ENCODE peak calls at places on chromosomes 7 and 10, in ten cellular contexts. N is aorta; R is NCI-H187 treated with DMSO at 0.1 percent for 48 hours; V is endothelial cell; M is naive thymus-derived CD4-positive, alpha-beta T cell; G is NCI-H1092 treated with DMSO at 0.1 percent for 48 hours; J is T-helper 2 cell; S is HEK293T; O is anterior cingulate cortex; D is stimulated activated CD8-positive, alpha-beta memory T cell treated with anti-CD3 and anti-CD28 coated beads, Interleukin-12 subunit alpha, Interleukin-12 subunit beta, amount 100 ng/mL, for 4 hours. H is an unnamed sample.

GRCh38 chr7:39252916-39253315 is 275.2 kb downstream of the POU6F2 start:
- DNase-seq in N (no peak), R (no peak), V (no peak), M (no peak), G (no peak), J (no peak), S (no peak), O (no peak), D (no peak), H (no peak)

GRCh38 chr10:30059209-30060107 is at the start of gene JCAD:
- DNase-seq in N (peak; percentile 83), R (no peak), V (peak; percentile 90), M (peak; percentile 17), G (no peak), J (peak; percentile 18), S (peak; percentile 67), O (peak; percentile 49), D (peak; percentile 30), H (peak; percentile 25)

GRCh38 chr7:44625899-44626511 is 19.6 kb downstream of the OGDH start:
- DNase-seq in N (no peak), R (no peak), V (no peak), M (no peak), G (no peak), J (no peak), S (no peak), O (no peak), D (no peak), H (no peak)

GRCh38 chr10:77925795-77926565 is 575 bp downstream of the DLG5 start:
- DNase-seq in N (peak; percentile 64), R (no peak), V (peak; percentile 48), M (no peak), G (peak; percentile 3), J (no peak), S (peak; percentile 50), O (no peak), D (no peak), H (no peak)

GRCh38 chr10:43353495-43354324 is 17.7 kb upstream of the FXYD4 start:
- DNase-seq in N (no peak), R (no peak), V (no peak), M (no peak), G (no peak), J (no peak), S (no peak), O (no peak), D (no peak), H (no peak)

GRCh38 chr7:24477807-24478655 is 95.2 kb upstream of the PALS2 start:
- DNase-seq in N (peak; percentile 54), R (no peak), V (no peak), M (no peak), G (peak; percentile 59), J (no peak), S (peak; percentile 42), O (no peak), D (no peak), H (peak; percentile 86)

GRCh38 chr7:2460641-2461040 is 15.6 kb downstream of the GRIFIN start:
- DNase-seq in N (no peak), R (no peak), V (no peak), M (no peak), G (no peak), J (no peak), S (no peak), O (peak; percentile 76), D (no peak), H (no peak)

GRCh38 chr7:155166673-155167370 is 96.7 kb downstream of the HTR5A start:
- DNase-seq in N (no peak), R (no peak), V (no peak), M (no peak), G (no peak), J (no peak), S (no peak), O (no peak), D (no peak), H (no peak)

GRCh38 chr10:92219516-92219915 is 71.4 kb downstream of the CPEB3 start:
- DNase-seq in N (no peak), R (no peak), V (no peak), M (no peak), G (no peak), J (no peak), S (no peak), O (no peak), D (no peak), H (no peak)

GRCh38 chr7:901388-902154 is 25.2 kb downstream of the GET4 start:
- DNase-seq in N (peak; percentile 87), R (peak; percentile 23), V (peak; percentile 71), M (no peak), G (no peak), J (no peak), S (peak; percentile 100), O (peak; percentile 84), D (no peak), H (peak; percentile 95)

GRCh38 chr10:124389613-124390361 is 28.9 kb downstream of the OAT start:
- DNase-seq in N (no peak), R (no peak), V (no peak), M (no peak), G (no peak), J (no peak), S (no peak), O (no peak), D (no peak), H (no peak)

GRCh38 chr10:3775671-3776551 is 9.1 kb downstream of the KLF6 start:
- DNase-seq in N (no peak), R (no peak), V (no peak), M (no peak), G (no peak), J (no peak), S (no peak), O (no peak), D (no peak), H (peak; percentile 36)

GRCh38 chr7:116628971-116629586 is 42.9 kb upstream of the MET start:
- DNase-seq in N (no peak), R (no peak), V (no peak), M (no peak), G (no peak), J (no peak), S (no peak), O (no peak), D (no peak), H (no peak)

GRCh38 chr7:54921116-54921515 is 97.7 kb upstream of the EGFR start:
- DNase-seq in N (no peak), R (no peak), V (no peak), M (no peak), G (no peak), J (no peak), S (no peak), O (no peak), D (no peak), H (no peak)

GRCh38 chr7:139660317-139661042 is 117.3 kb downstream of the HIPK2 start:
- DNase-seq in N (no peak), R (no peak), V (no peak), M (no peak), G (no peak), J (no peak), S (no peak), O (no peak), D (no peak), H (no peak)

GRCh38 chr7:129780257-129781127 is 169.0 kb downstream of the NRF1 start:
- DNase-seq in N (no peak), R (peak; percentile 75), V (no peak), M (no peak), G (peak; percentile 85), J (peak; percentile 73), S (peak; percentile 93), O (no peak), D (peak; percentile 66), H (peak; percentile 69)

GRCh38 chr7:103094102-103094501 is 19.2 kb downstream of the ARMC10 start:
- DNase-seq in N (no peak), R (no peak), V (no peak), M (no peak), G (no peak), J (no peak), S (no peak), O (no peak), D (no peak), H (no peak)

GRCh38 chr10:34444223-34445183 is 370.6 kb downstream of the PARD3 start:
- DNase-seq in N (no peak), R (no peak), V (no peak), M (no peak), G (no peak), J (no peak), S (no peak), O (no peak), D (no peak), H (no peak)

GRCh38 chr10:132624847-132625839 is 87.6 kb downstream of the INPP5A start:
- DNase-seq in N (peak; percentile 61), R (no peak), V (no peak), M (no peak), G (no peak), J (no peak), S (no peak), O (no peak), D (no peak), H (peak; percentile 5)

GRCh38 chr7:26551740-26552139 is 260.1 kb downstream of the SNX10 start:
- DNase-seq in N (no peak), R (no peak), V (no peak), M (no peak), G (no peak), J (no peak), S (no peak), O (no peak), D (no peak), H (no peak)

GRCh38 chr10:77756319-77757232 is 119.0 kb upstream of the KCNMA1 start:
- DNase-seq in N (no peak), R (peak; percentile 12), V (peak; percentile 57), M (no peak), G (peak; percentile 46), J (no peak), S (peak; percentile 76), O (peak; percentile 6), D (no peak), H (peak; percentile 64)

GRCh38 chr10:18610517-18610916 is 40.9 kb downstream of the NSUN6 start:
- DNase-seq in N (no peak), R (no peak), V (no peak), M (no peak), G (no peak), J (no peak), S (no peak), O (no peak), D (no peak), H (no peak)

GRCh38 chr7:152574892-152575511 is 100.9 kb downstream of the XRCC2 start:
- DNase-seq in N (no peak), R (no peak), V (no peak), M (no peak), G (peak; percentile 77), J (no peak), S (no peak), O (no peak), D (no peak), H (no peak)

GRCh38 chr7:135714534-135715009 is 13.4 kb downstream of the SLC13A4 start:
- DNase-seq in N (peak; percentile 54), R (no peak), V (no peak), M (no peak), G (no peak), J (no peak), S (peak; percentile 76), O (no peak), D (no peak), H (peak; percentile 51)

GRCh38 chr10:93711891-93712290 is 9.5 kb upstream of the FRA10AC1 start:
- DNase-seq in N (no peak), R (no peak), V (no peak), M (no peak), G (no peak), J (no peak), S (no peak), O (no peak), D (no peak), H (no peak)

GRCh38 chr7:88127637-88128290 is 92.1 kb downstream of the SRI start:
- DNase-seq in N (no peak), R (no peak), V (no peak), M (no peak), G (no peak), J (no peak), S (no peak), O (no peak), D (no peak), H (no peak)

GRCh38 chr10:126509211-126509610 is 120.9 kb upstream of the ADAM12 start:
- DNase-seq in N (no peak), R (no peak), V (no peak), M (no peak), G (no peak), J (no peak), S (no peak), O (no peak), D (no peak), H (no peak)

GRCh38 chr7:71430246-71430645 is 298.3 kb downstream of the GALNT17 start:
- DNase-seq in N (no peak), R (no peak), V (no peak), M (no peak), G (no peak), J (no peak), S (no peak), O (no peak), D (no peak), H (no peak)